ENCODE peak calls at places on chromosomes 4 and X, in four cellular contexts. One of them, this sample, is unnamed. For H3K36me3, the result is how much of the 10 kb centered on the place peaks cover.

GRCh38 chrX:98506907-98507306 is 1623.2 kb downstream of the RPA4 start:
- DNase-seq in PC-3: peak
- DNase-seq in cardiac muscle cell: no peak
- DNase-seq in BE2C: no peak
- DNase-seq in this sample: no peak

GRCh38 chr4:142396279-142396678 is 449.8 kb downstream of the INPP4B start:
- DNase-seq in PC-3: peak
- DNase-seq in cardiac muscle cell: no peak
- DNase-seq in BE2C: no peak
- DNase-seq in this sample: no peak

GRCh38 chr4:185015108-185015507 is 3.2 kb upstream of the HELT start:
- DNase-seq in PC-3: no peak
- DNase-seq in cardiac muscle cell: no peak
- DNase-seq in BE2C: no peak
- DNase-seq in this sample: no peak

GRCh38 chr4:127244515-127244914 is 388.2 kb upstream of the INTU start:
- DNase-seq in PC-3: no peak
- DNase-seq in cardiac muscle cell: no peak
- DNase-seq in BE2C: no peak
- DNase-seq in this sample: no peak

GRCh38 chr4:180134116-180134866 is 2108.9 kb upstream of the TENM3 start:
- DNase-seq in PC-3: no peak
- DNase-seq in cardiac muscle cell: peak
- DNase-seq in BE2C: peak
- DNase-seq in this sample: no peak

GRCh38 chrX:73851014-73852009 is 288.3 kb downstream of the CHIC1 start:
- DNase-seq in PC-3: no peak
- DNase-seq in cardiac muscle cell: no peak
- DNase-seq in BE2C: no peak
- DNase-seq in this sample: peak

GRCh38 chr4:105808459-105809041 is 86.7 kb upstream of the NPNT start:
- DNase-seq in PC-3: no peak
- DNase-seq in cardiac muscle cell: no peak
- DNase-seq in BE2C: peak
- DNase-seq in this sample: peak

GRCh38 chrX:102599950-102600579 is 750 bp downstream of the ARMCX5 start:
- DNase-seq in PC-3: peak
- DNase-seq in cardiac muscle cell: peak
- DNase-seq in BE2C: no peak
- DNase-seq in this sample: no peak

GRCh38 chr4:15043226-15043625 is 40.9 kb downstream of the CPEB2 start:
- DNase-seq in PC-3: peak
- DNase-seq in cardiac muscle cell: no peak
- DNase-seq in BE2C: peak
- DNase-seq in this sample: no peak

GRCh38 chr4:41883988-41884737 is 51.1 kb upstream of the TMEM33 start:
- DNase-seq in PC-3: peak
- DNase-seq in cardiac muscle cell: no peak
- DNase-seq in BE2C: peak
- DNase-seq in this sample: no peak

GRCh38 chr4:2366252-2367192 is 51.9 kb downstream of the ZFYVE28 start:
- DNase-seq in PC-3: no peak
- DNase-seq in cardiac muscle cell: no peak
- DNase-seq in BE2C: no peak
- DNase-seq in this sample: no peak

GRCh38 chr4:79864470-79865190 is 208.4 kb downstream of the ANTXR2 start:
- DNase-seq in PC-3: no peak
- DNase-seq in cardiac muscle cell: peak
- DNase-seq in BE2C: no peak
- DNase-seq in this sample: no peak

GRCh38 chrX:12901486-12901885 is 4.9 kb upstream of the TLR8 start:
- DNase-seq in PC-3: peak
- DNase-seq in cardiac muscle cell: peak
- DNase-seq in BE2C: peak
- DNase-seq in this sample: peak

GRCh38 chr4:80201326-80202151 is 4.2 kb downstream of the PRDM8 start:
- DNase-seq in PC-3: no peak
- DNase-seq in cardiac muscle cell: peak
- DNase-seq in BE2C: peak
- DNase-seq in this sample: no peak

GRCh38 chrX:1086444-1087409 is 125.7 kb downstream of the CRLF2 start:
- DNase-seq in PC-3: peak
- DNase-seq in cardiac muscle cell: no peak
- DNase-seq in BE2C: no peak
- DNase-seq in this sample: no peak

GRCh38 chrX:108216405-108216804 is 124.8 kb downstream of the ATG4A start:
- DNase-seq in PC-3: no peak
- DNase-seq in cardiac muscle cell: no peak
- DNase-seq in BE2C: no peak
- DNase-seq in this sample: no peak

GRCh38 chr4:1247811-1248261 is 1.1 kb downstream of the CTBP1 start:
- DNase-seq in PC-3: no peak
- DNase-seq in cardiac muscle cell: peak
- DNase-seq in BE2C: no peak
- DNase-seq in this sample: no peak

GRCh38 chr4:75494563-75494962 is 19.6 kb downstream of the RCHY1 start:
- DNase-seq in PC-3: peak
- DNase-seq in cardiac muscle cell: no peak
- DNase-seq in BE2C: no peak
- DNase-seq in this sample: no peak

GRCh38 chr4:6294705-6295421 is 25.2 kb downstream of the WFS1 start:
- DNase-seq in PC-3: no peak
- DNase-seq in cardiac muscle cell: no peak
- DNase-seq in BE2C: no peak
- DNase-seq in this sample: no peak

GRCh38 chr4:99117876-99118693 is 26.0 kb downstream of the ADH4 start:
- DNase-seq in PC-3: peak
- DNase-seq in cardiac muscle cell: no peak
- DNase-seq in BE2C: no peak
- DNase-seq in this sample: no peak

GRCh38 chr4:184688447-184688846 is 38.9 kb downstream of the PRIMPOL start:
- DNase-seq in PC-3: peak
- DNase-seq in cardiac muscle cell: no peak
- DNase-seq in BE2C: no peak
- DNase-seq in this sample: no peak

GRCh38 chrX:118495061-118495921 is at the start of gene DOCK11:
- DNase-seq in PC-3: peak
- DNase-seq in cardiac muscle cell: peak
- DNase-seq in BE2C: peak
- DNase-seq in this sample: peak

GRCh38 chrX:98405376-98405775 is 1521.7 kb downstream of the RPA4 start:
- DNase-seq in PC-3: peak
- DNase-seq in cardiac muscle cell: no peak
- DNase-seq in BE2C: no peak
- DNase-seq in this sample: no peak

GRCh38 chrX:53163436-53163835 is 61.6 kb downstream of the KDM5C start:
- DNase-seq in PC-3: no peak
- DNase-seq in cardiac muscle cell: no peak
- DNase-seq in BE2C: no peak
- DNase-seq in this sample: no peak

GRCh38 chrX:69119122-69119521 is 46.1 kb downstream of the PJA1 start:
- DNase-seq in PC-3: no peak
- DNase-seq in cardiac muscle cell: no peak
- DNase-seq in BE2C: no peak
- DNase-seq in this sample: no peak

GRCh38 chr4:40681600-40682297 is 52.1 kb upstream of the RBM47 start:
- DNase-seq in PC-3: no peak
- DNase-seq in cardiac muscle cell: peak
- DNase-seq in BE2C: no peak
- DNase-seq in this sample: no peak

GRCh38 chr4:83109480-83110221 is 4.9 kb downstream of the PLAC8 start:
- DNase-seq in PC-3: peak
- DNase-seq in cardiac muscle cell: peak
- DNase-seq in BE2C: peak
- DNase-seq in this sample: peak

GRCh38 chr4:12555011-12555410 is 929.1 kb downstream of the RAB28 start:
- DNase-seq in PC-3: peak
- DNase-seq in cardiac muscle cell: no peak
- DNase-seq in BE2C: no peak
- DNase-seq in this sample: no peak

GRCh38 chr4:5365071-5366008 is 314.1 kb downstream of the STK32B start:
- DNase-seq in PC-3: peak
- DNase-seq in cardiac muscle cell: no peak
- DNase-seq in BE2C: no peak
- DNase-seq in this sample: no peak

GRCh38 chrX:23820235-23820782 is 37.3 kb downstream of the SAT1 start:
- DNase-seq in PC-3: peak
- DNase-seq in cardiac muscle cell: no peak
- DNase-seq in BE2C: no peak
- DNase-seq in this sample: no peak

GRCh38 chr4:110292994-110293744 is 94.8 kb upstream of the ELOVL6 start:
- DNase-seq in PC-3: peak
- DNase-seq in cardiac muscle cell: no peak
- DNase-seq in BE2C: no peak
- DNase-seq in this sample: no peak

GRCh38 chr4:83124079-83124780 is 9.7 kb upstream of the PLAC8 start:
- DNase-seq in PC-3: no peak
- DNase-seq in cardiac muscle cell: no peak
- DNase-seq in BE2C: no peak
- DNase-seq in this sample: peak

GRCh38 chr4:8607603-8608481 is 15.3 kb downstream of the CPZ start:
- DNase-seq in PC-3: peak
- DNase-seq in cardiac muscle cell: peak
- DNase-seq in BE2C: peak
- DNase-seq in this sample: peak

GRCh38 chrX:19515615-19516105 is 352 bp upstream of the MAP3K15 start:
- DNase-seq in PC-3: peak
- DNase-seq in cardiac muscle cell: no peak
- DNase-seq in BE2C: no peak
- DNase-seq in this sample: no peak

GRCh38 chrX:114210879-114211278 is 373.0 kb upstream of the HTR2C start:
- DNase-seq in PC-3: no peak
- DNase-seq in cardiac muscle cell: no peak
- DNase-seq in BE2C: no peak
- DNase-seq in this sample: no peak

GRCh38 chrX:46179748-46180147 is 365.5 kb downstream of the ZNF674 start:
- DNase-seq in PC-3: no peak
- DNase-seq in cardiac muscle cell: no peak
- DNase-seq in BE2C: no peak
- DNase-seq in this sample: no peak

GRCh38 chr4:7448036-7448435 is 13.3 kb upstream of the PSAPL1 start:
- DNase-seq in PC-3: no peak
- DNase-seq in cardiac muscle cell: no peak
- DNase-seq in BE2C: no peak
- DNase-seq in this sample: no peak

DNA sequence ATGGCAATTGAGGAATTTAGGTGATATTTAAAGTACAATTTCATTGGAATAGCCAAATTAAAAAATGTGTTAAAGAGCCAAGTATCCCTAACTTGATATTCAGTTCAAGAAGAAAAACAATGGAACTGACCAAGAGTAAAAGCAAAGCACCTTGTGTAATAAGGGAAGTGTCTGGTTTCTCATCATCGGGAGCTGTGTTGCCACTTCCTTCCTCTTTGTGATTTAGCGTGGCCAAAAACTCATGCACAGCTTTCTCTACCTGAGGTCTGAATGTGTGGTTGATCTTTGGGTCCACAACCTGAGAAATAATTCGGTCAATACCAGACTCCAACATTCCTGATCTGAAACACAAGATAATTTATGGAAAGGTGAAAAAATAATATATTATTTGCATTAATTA is 12.4 kb downstream of the BOD1L1 start:
- DNase-seq in PC-3: no peak
- DNase-seq in cardiac muscle cell: no peak
- DNase-seq in BE2C: no peak
- DNase-seq in this sample: no peak
- H3K36me3 ChIP-seq in PC-3: half or more
- H3K36me3 ChIP-seq in cardiac muscle cell: half or more
- H3K36me3 ChIP-seq in BE2C: under half
- H3K36me3 ChIP-seq in this sample: half or more

DNA sequence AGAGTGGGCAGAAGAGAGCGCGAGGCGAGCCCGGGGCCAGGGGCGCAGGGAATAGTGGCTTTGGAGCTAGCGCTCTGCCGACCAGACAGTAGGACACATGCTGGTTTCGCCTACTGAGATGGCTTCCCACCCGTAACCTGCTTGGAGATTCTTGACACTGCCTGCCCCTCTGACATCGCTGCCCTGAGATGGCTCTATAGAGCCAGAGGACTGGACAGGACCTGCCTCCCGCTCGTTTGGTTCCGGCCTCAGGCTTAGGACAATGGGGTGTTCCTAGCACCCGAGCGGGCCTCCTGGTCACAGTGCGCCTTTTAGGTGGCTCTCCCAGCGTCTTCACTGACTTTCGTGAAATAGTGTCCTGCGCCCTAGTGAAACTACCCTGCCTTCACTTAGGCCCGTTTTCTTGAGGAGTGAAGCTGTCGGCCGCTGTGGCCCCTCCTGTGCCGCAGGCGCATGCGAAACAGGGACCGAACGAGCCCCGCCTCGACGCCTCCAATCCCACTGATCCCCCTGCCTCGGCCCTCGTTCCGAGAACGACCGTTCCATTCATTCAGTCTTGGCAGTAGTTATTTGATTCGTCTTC is 608 bp downstream of the TAF1 start:
- DNase-seq in PC-3: no peak
- DNase-seq in cardiac muscle cell: peak
- DNase-seq in BE2C: peak
- DNase-seq in this sample: peak
- H3K36me3 ChIP-seq in PC-3: under half
- H3K36me3 ChIP-seq in cardiac muscle cell: under half
- H3K36me3 ChIP-seq in BE2C: under half
- H3K36me3 ChIP-seq in this sample: under half

GRCh38 chrX:47976254-47977151 is 27.3 kb downstream of the ZNF182 start:
- DNase-seq in PC-3: no peak
- DNase-seq in cardiac muscle cell: no peak
- DNase-seq in BE2C: no peak
- DNase-seq in this sample: no peak
- H3K36me3 ChIP-seq in PC-3: half or more
- H3K36me3 ChIP-seq in cardiac muscle cell: under half
- H3K36me3 ChIP-seq in BE2C: under half
- H3K36me3 ChIP-seq in this sample: under half

GRCh38 chr4:56657128-56657527 is 24.0 kb downstream of the HOPX start:
- DNase-seq in PC-3: no peak
- DNase-seq in cardiac muscle cell: no peak
- DNase-seq in BE2C: no peak
- DNase-seq in this sample: no peak

GRCh38 chr4:56656346-56656643 is 24.8 kb downstream of the HOPX start:
- DNase-seq in PC-3: no peak
- DNase-seq in cardiac muscle cell: no peak
- DNase-seq in BE2C: no peak
- DNase-seq in this sample: no peak

GRCh38 chr4:56658410-56659003 is 22.6 kb downstream of the HOPX start:
- DNase-seq in PC-3: no peak
- DNase-seq in cardiac muscle cell: no peak
- DNase-seq in BE2C: no peak
- DNase-seq in this sample: no peak

GRCh38 chr4:56655627-56656345 is 25.3 kb downstream of the HOPX start:
- DNase-seq in PC-3: no peak
- DNase-seq in cardiac muscle cell: peak
- DNase-seq in BE2C: peak
- DNase-seq in this sample: no peak

GRCh38 chr4:56657818-56658217 is 23.3 kb downstream of the HOPX start:
- DNase-seq in PC-3: no peak
- DNase-seq in cardiac muscle cell: no peak
- DNase-seq in BE2C: no peak
- DNase-seq in this sample: no peak
- H3K36me3 ChIP-seq in PC-3: under half
- H3K36me3 ChIP-seq in cardiac muscle cell: under half
- H3K36me3 ChIP-seq in BE2C: under half
- H3K36me3 ChIP-seq in this sample: under half

GRCh38 chr4:88689877-88690276 is 7.8 kb downstream of the NAP1L5 start:
- DNase-seq in PC-3: no peak
- DNase-seq in cardiac muscle cell: no peak
- DNase-seq in BE2C: no peak
- DNase-seq in this sample: no peak
- H3K36me3 ChIP-seq in PC-3: under half
- H3K36me3 ChIP-seq in cardiac muscle cell: under half
- H3K36me3 ChIP-seq in BE2C: under half
- H3K36me3 ChIP-seq in this sample: half or more

This sample was measured in heart left ventricle.